ENCODE peak calls at places on chromosomes 13 and 19, in eight cellular contexts. One of them, this sample, is unnamed.
A peak's percentile ranks its signal among the peaks of the same experiment; 100 is the strongest.

GRCh38 chr19:14582894-14583340 is at the start of gene CLEC17A:
- DNase-seq in upper lobe of left lung: no peak
- DNase-seq in IMR-90: no peak
- DNase-seq in lung: no peak
- DNase-seq in astrocyte of the spinal cord: no peak
- DNase-seq in tibial artery: no peak
- DNase-seq in WTC11: no peak
- DNase-seq in lower leg skin: no peak
- DNase-seq in this sample: no peak

GRCh38 chr13:93956416-93956815 is 523.1 kb downstream of the DCT start:
- DNase-seq in lower leg skin: no peak
- DNase-seq in IMR-90: no peak
- DNase-seq in upper lobe of left lung: no peak
- DNase-seq in WTC11: no peak
- DNase-seq in tibial artery: no peak
- DNase-seq in astrocyte of the spinal cord: no peak
- DNase-seq in lung: no peak
- DNase-seq in this sample: no peak

GRCh38 chr13:33228645-33229445 is 56.7 kb downstream of the STARD13 start:
- DNase-seq in lung: no peak
- DNase-seq in upper lobe of left lung: no peak
- DNase-seq in lower leg skin: no peak
- DNase-seq in tibial artery: no peak
- DNase-seq in IMR-90: peak; percentile 83
- DNase-seq in WTC11: no peak
- DNase-seq in astrocyte of the spinal cord: peak; percentile 85
- DNase-seq in this sample: peak; percentile 73

GRCh38 chr13:94707400-94708021 is 4.8 kb downstream of the SOX21 start:
- DNase-seq in upper lobe of left lung: no peak
- DNase-seq in lower leg skin: no peak
- DNase-seq in tibial artery: no peak
- DNase-seq in astrocyte of the spinal cord: peak; percentile 7
- DNase-seq in lung: no peak
- DNase-seq in IMR-90: no peak
- DNase-seq in WTC11: peak; percentile 64
- DNase-seq in this sample: no peak

GRCh38 chr19:58317481-58318072 is 9.2 kb upstream of the ZSCAN22 start:
- DNase-seq in lower leg skin: no peak
- DNase-seq in IMR-90: peak; percentile 59
- DNase-seq in astrocyte of the spinal cord: peak; percentile 39
- DNase-seq in WTC11: no peak
- DNase-seq in lung: no peak
- DNase-seq in tibial artery: no peak
- DNase-seq in upper lobe of left lung: no peak
- DNase-seq in this sample: peak; percentile 37

GRCh38 chr13:77828815-77829214 is 89.8 kb downstream of the EDNRB start:
- DNase-seq in upper lobe of left lung: no peak
- DNase-seq in astrocyte of the spinal cord: no peak
- DNase-seq in lower leg skin: no peak
- DNase-seq in lung: no peak
- DNase-seq in WTC11: no peak
- DNase-seq in tibial artery: no peak
- DNase-seq in IMR-90: no peak
- DNase-seq in this sample: no peak

GRCh38 chr19:49020342-49020741 is 3.5 kb upstream of the LHB start:
- DNase-seq in IMR-90: no peak
- DNase-seq in lower leg skin: no peak
- DNase-seq in astrocyte of the spinal cord: no peak
- DNase-seq in upper lobe of left lung: no peak
- DNase-seq in tibial artery: no peak
- DNase-seq in WTC11: peak; percentile 59
- DNase-seq in lung: no peak
- DNase-seq in this sample: no peak

GRCh38 chr13:36445806-36446423 is 13.6 kb downstream of the CCNA1 start:
- DNase-seq in tibial artery: no peak
- DNase-seq in lower leg skin: no peak
- DNase-seq in IMR-90: no peak
- DNase-seq in upper lobe of left lung: no peak
- DNase-seq in astrocyte of the spinal cord: no peak
- DNase-seq in WTC11: no peak
- DNase-seq in lung: no peak
- DNase-seq in this sample: no peak

GRCh38 chr13:44012910-44013309 is 133.2 kb downstream of the LACC1 start:
- DNase-seq in tibial artery: no peak
- DNase-seq in IMR-90: no peak
- DNase-seq in upper lobe of left lung: no peak
- DNase-seq in lower leg skin: no peak
- DNase-seq in astrocyte of the spinal cord: peak; percentile 30
- DNase-seq in WTC11: no peak
- DNase-seq in lung: no peak
- DNase-seq in this sample: no peak

GRCh38 chr19:46913852-46914430 is 53.1 kb downstream of the ARHGAP35 start:
- DNase-seq in lung: no peak
- DNase-seq in WTC11: no peak
- DNase-seq in upper lobe of left lung: no peak
- DNase-seq in astrocyte of the spinal cord: peak; percentile 71
- DNase-seq in tibial artery: no peak
- DNase-seq in lower leg skin: no peak
- DNase-seq in IMR-90: peak; percentile 49
- DNase-seq in this sample: peak; percentile 71

GRCh38 chr13:95258619-95259194 is 42.5 kb downstream of the ABCC4 start:
- DNase-seq in upper lobe of left lung: no peak
- DNase-seq in WTC11: no peak
- DNase-seq in tibial artery: no peak
- DNase-seq in IMR-90: no peak
- DNase-seq in astrocyte of the spinal cord: no peak
- DNase-seq in lower leg skin: peak; percentile 32
- DNase-seq in lung: no peak
- DNase-seq in this sample: no peak

GRCh38 chr19:18590273-18591272 is 2.0 kb downstream of the REX1BD start:
- DNase-seq in upper lobe of left lung: no peak
- DNase-seq in WTC11: peak; percentile 98
- DNase-seq in IMR-90: peak; percentile 57
- DNase-seq in astrocyte of the spinal cord: peak; percentile 69
- DNase-seq in tibial artery: peak; percentile 62
- DNase-seq in lung: peak; percentile 41
- DNase-seq in lower leg skin: peak; percentile 90
- DNase-seq in this sample: no peak

GRCh38 chr19:7783991-7784421 is 21.0 kb downstream of the CLEC4M start:
- DNase-seq in astrocyte of the spinal cord: peak; percentile 6
- DNase-seq in lower leg skin: peak; percentile 76
- DNase-seq in WTC11: no peak
- DNase-seq in IMR-90: peak; percentile 72
- DNase-seq in lung: peak; percentile 62
- DNase-seq in upper lobe of left lung: peak; percentile 78
- DNase-seq in tibial artery: peak; percentile 30
- DNase-seq in this sample: peak; percentile 28

GRCh38 chr13:51324714-51325440 is 14.6 kb upstream of the SERPINE3 start:
- DNase-seq in tibial artery: no peak
- DNase-seq in IMR-90: no peak
- DNase-seq in lung: no peak
- DNase-seq in astrocyte of the spinal cord: no peak
- DNase-seq in lower leg skin: no peak
- DNase-seq in upper lobe of left lung: no peak
- DNase-seq in WTC11: peak; percentile 62
- DNase-seq in this sample: no peak

DNA sequence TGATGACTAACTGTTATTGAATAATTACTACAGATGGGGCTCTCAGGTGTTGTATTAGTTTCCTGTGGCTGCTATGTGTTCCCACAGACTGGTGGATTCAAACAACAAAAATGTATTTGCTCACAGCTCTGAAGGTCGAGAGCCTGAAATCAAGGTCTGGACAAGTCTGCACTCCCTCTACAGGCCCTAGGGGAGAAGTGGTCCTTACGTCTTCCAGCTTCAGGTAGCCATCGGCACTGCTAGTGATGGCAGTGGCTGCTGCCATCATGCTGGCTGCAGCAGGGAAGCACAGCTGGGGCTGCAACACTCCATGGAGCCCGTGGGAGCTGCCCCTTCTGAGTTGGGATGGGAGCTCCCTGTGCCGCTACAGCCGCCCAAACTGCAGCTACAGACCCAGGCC is 1.9 kb downstream of the TEX26 start:
- DNase-seq in upper lobe of left lung: no peak
- DNase-seq in lung: no peak
- DNase-seq in WTC11: peak; percentile 35
- DNase-seq in lower leg skin: no peak
- DNase-seq in IMR-90: peak; percentile 14
- DNase-seq in tibial artery: no peak
- DNase-seq in astrocyte of the spinal cord: no peak
- DNase-seq in this sample: peak; percentile 3
- TF ChIP-seq CTCF in upper lobe of left lung: no peak
- TF ChIP-seq CTCF in lung: no peak
- TF ChIP-seq CTCF in WTC11: peak; percentile 18
- TF ChIP-seq CTCF in lower leg skin: no peak
- TF ChIP-seq CTCF in IMR-90: peak; percentile 17
- TF ChIP-seq CTCF in tibial artery: no peak
- TF ChIP-seq CTCF in astrocyte of the spinal cord: peak; percentile 29
- TF ChIP-seq CTCF in this sample: peak; percentile 36

GRCh38 chr13:98877936-98878335 is 99.9 kb downstream of the DOCK9 start:
- DNase-seq in upper lobe of left lung: no peak
- DNase-seq in astrocyte of the spinal cord: no peak
- DNase-seq in WTC11: no peak
- DNase-seq in IMR-90: no peak
- DNase-seq in lower leg skin: no peak
- DNase-seq in lung: no peak
- DNase-seq in tibial artery: no peak
- DNase-seq in this sample: no peak

GRCh38 chr13:98878421-98879126 is 99.3 kb downstream of the DOCK9 start:
- DNase-seq in lower leg skin: no peak
- DNase-seq in lung: no peak
- DNase-seq in IMR-90: no peak
- DNase-seq in astrocyte of the spinal cord: no peak
- DNase-seq in upper lobe of left lung: no peak
- DNase-seq in tibial artery: no peak
- DNase-seq in WTC11: no peak
- DNase-seq in this sample: no peak

GRCh38 chr13:98875146-98875729 is 102.6 kb downstream of the DOCK9 start:
- DNase-seq in WTC11: no peak
- DNase-seq in tibial artery: no peak
- DNase-seq in lower leg skin: no peak
- DNase-seq in IMR-90: no peak
- DNase-seq in astrocyte of the spinal cord: no peak
- DNase-seq in lung: no peak
- DNase-seq in upper lobe of left lung: no peak
- DNase-seq in this sample: no peak

GRCh38 chr13:98879127-98879520 is 98.7 kb downstream of the DOCK9 start:
- DNase-seq in upper lobe of left lung: no peak
- DNase-seq in lower leg skin: no peak
- DNase-seq in IMR-90: no peak
- DNase-seq in lung: no peak
- DNase-seq in tibial artery: no peak
- DNase-seq in astrocyte of the spinal cord: no peak
- DNase-seq in WTC11: no peak
- DNase-seq in this sample: no peak

DNA sequence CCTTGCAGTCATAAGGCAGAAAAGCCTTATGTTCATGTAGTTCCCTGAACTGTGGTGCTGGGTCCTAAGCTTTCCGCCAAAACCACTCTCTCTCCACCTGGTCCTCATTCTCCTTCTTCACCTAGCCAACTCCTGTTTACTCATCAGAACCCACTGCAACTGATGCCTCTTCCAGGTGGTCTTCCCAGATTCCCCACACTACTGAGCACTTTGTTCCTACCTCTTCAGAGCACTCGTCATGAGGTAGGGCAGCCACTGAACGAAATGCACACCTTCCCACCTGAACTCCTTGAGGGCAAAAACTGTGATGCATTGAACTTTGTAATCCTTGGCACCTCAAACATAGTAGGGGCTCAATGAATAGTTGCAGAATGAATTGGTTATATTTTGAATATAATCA is 100.4 kb downstream of the DOCK9 start:
- DNase-seq in lung: no peak
- DNase-seq in lower leg skin: no peak
- DNase-seq in WTC11: no peak
- DNase-seq in IMR-90: no peak
- DNase-seq in tibial artery: no peak
- DNase-seq in astrocyte of the spinal cord: no peak
- DNase-seq in upper lobe of left lung: no peak
- DNase-seq in this sample: no peak
- TF ChIP-seq CTCF in lung: no peak
- TF ChIP-seq CTCF in lower leg skin: no peak
- TF ChIP-seq CTCF in WTC11: no peak
- TF ChIP-seq CTCF in IMR-90: no peak
- TF ChIP-seq CTCF in tibial artery: no peak
- TF ChIP-seq CTCF in astrocyte of the spinal cord: no peak
- TF ChIP-seq CTCF in upper lobe of left lung: no peak
- TF ChIP-seq CTCF in this sample: no peak

GRCh38 chr13:68264692-68265091 is 1034.6 kb upstream of the PCDH9 start:
- DNase-seq in lung: no peak
- DNase-seq in tibial artery: no peak
- DNase-seq in astrocyte of the spinal cord: no peak
- DNase-seq in upper lobe of left lung: no peak
- DNase-seq in WTC11: no peak
- DNase-seq in IMR-90: no peak
- DNase-seq in lower leg skin: no peak
- DNase-seq in this sample: no peak

GRCh38 chr13:68257111-68257842 is 1027.1 kb upstream of the PCDH9 start:
- DNase-seq in IMR-90: no peak
- DNase-seq in upper lobe of left lung: no peak
- DNase-seq in tibial artery: no peak
- DNase-seq in lower leg skin: no peak
- DNase-seq in lung: no peak
- DNase-seq in WTC11: no peak
- DNase-seq in astrocyte of the spinal cord: peak; percentile 3
- DNase-seq in this sample: no peak

DNA sequence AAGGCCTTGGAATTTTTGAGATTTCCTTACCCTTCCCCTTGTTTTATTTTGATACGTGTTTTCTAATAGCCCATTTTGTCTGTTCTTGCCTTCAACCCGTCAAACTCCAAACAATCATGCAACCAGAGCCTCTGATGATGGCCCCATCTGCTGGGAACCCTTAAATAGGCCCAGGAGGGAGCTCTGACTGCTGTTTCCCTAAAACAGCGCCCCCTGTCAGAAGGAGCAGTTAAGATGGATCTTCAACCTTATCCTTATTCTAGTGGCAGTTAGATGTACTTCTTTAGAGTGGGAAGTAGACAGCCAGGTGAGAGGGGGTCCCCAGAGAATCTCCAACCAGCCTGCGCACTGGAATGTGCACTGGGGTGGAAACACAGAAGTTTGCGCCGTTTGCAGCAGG is 1031.0 kb upstream of the PCDH9 start:
- DNase-seq in upper lobe of left lung: no peak
- DNase-seq in tibial artery: no peak
- DNase-seq in WTC11: peak; percentile 64
- DNase-seq in lung: no peak
- DNase-seq in IMR-90: no peak
- DNase-seq in astrocyte of the spinal cord: no peak
- DNase-seq in lower leg skin: no peak
- DNase-seq in this sample: no peak
- TF ChIP-seq CTCF in upper lobe of left lung: no peak
- TF ChIP-seq CTCF in tibial artery: no peak
- TF ChIP-seq CTCF in WTC11: peak; percentile 57
- TF ChIP-seq CTCF in lung: no peak
- TF ChIP-seq CTCF in IMR-90: no peak
- TF ChIP-seq CTCF in astrocyte of the spinal cord: peak; percentile 3
- TF ChIP-seq CTCF in lower leg skin: no peak
- TF ChIP-seq CTCF in this sample: no peak

DNA sequence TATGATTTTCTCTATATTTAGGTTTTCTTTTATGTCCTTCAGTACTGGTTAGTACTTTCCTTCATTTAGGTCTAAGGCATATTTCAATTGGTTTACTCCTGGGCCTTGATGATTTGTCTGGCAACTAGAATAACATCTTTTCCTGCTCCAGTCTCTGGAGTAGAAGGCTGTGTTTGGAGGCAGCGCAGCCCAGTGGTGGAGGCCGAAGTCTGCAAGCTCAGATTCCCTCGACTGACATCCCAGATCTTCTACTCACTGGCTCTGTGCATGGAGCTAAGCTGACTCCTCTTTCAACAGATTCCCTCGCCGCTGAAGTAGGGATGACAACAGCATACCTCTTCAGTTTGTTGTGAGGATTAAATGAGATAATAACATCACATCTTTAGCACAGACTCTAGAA is 141.0 kb downstream of the RAP2A start:
- DNase-seq in upper lobe of left lung: no peak
- DNase-seq in lower leg skin: no peak
- DNase-seq in WTC11: peak; percentile 58
- DNase-seq in astrocyte of the spinal cord: peak; percentile 3
- DNase-seq in tibial artery: no peak
- DNase-seq in lung: no peak
- DNase-seq in IMR-90: peak; percentile 52
- DNase-seq in this sample: peak; percentile 39
- TF ChIP-seq CTCF in upper lobe of left lung: no peak
- TF ChIP-seq CTCF in lower leg skin: no peak
- TF ChIP-seq CTCF in WTC11: no peak
- TF ChIP-seq CTCF in astrocyte of the spinal cord: peak; percentile 50
- TF ChIP-seq CTCF in tibial artery: no peak
- TF ChIP-seq CTCF in lung: no peak
- TF ChIP-seq CTCF in IMR-90: peak; percentile 55
- TF ChIP-seq CTCF in this sample: peak; percentile 62

This sample was measured in HFFc6.